ENCODE peak calls at places on chromosomes 7 and 10, in ten cellular contexts. One of them, this sample, is unnamed.
A peak's percentile ranks its signal among the peaks of the same experiment; 100 is the strongest.

GRCh38 chr10:112302335-112302734 is 19.1 kb downstream of the TECTB start:
- DNase-seq in endothelial cell of umbilical vein: no peak
- DNase-seq in sigmoid colon: no peak
- DNase-seq in spleen: no peak
- DNase-seq in esophagus muscularis mucosa: no peak
- DNase-seq in GM23338: no peak
- DNase-seq in HCT116: no peak
- DNase-seq in breast epithelium: no peak
- DNase-seq in SK-N-SH: no peak
- DNase-seq in K562: no peak
- DNase-seq in this sample: no peak

GRCh38 chr10:9643782-9644181 is 1373.9 kb upstream of the CELF2 start:
- DNase-seq in endothelial cell of umbilical vein: no peak
- DNase-seq in sigmoid colon: no peak
- DNase-seq in spleen: no peak
- DNase-seq in esophagus muscularis mucosa: no peak
- DNase-seq in GM23338: no peak
- DNase-seq in HCT116: no peak
- DNase-seq in breast epithelium: no peak
- DNase-seq in SK-N-SH: no peak
- DNase-seq in K562: no peak
- DNase-seq in this sample: no peak

GRCh38 chr10:133082685-133083421 is 4.9 kb upstream of the ADGRA1 start:
- DNase-seq in endothelial cell of umbilical vein: no peak
- DNase-seq in sigmoid colon: no peak
- DNase-seq in spleen: no peak
- DNase-seq in esophagus muscularis mucosa: no peak
- DNase-seq in GM23338: no peak
- DNase-seq in HCT116: no peak
- DNase-seq in breast epithelium: no peak
- DNase-seq in SK-N-SH: no peak
- DNase-seq in K562: peak; percentile 14
- DNase-seq in this sample: no peak

GRCh38 chr7:128121731-128122576 is 90.7 kb upstream of the LRRC4 start:
- DNase-seq in endothelial cell of umbilical vein: no peak
- DNase-seq in sigmoid colon: no peak
- DNase-seq in spleen: peak; percentile 83
- DNase-seq in esophagus muscularis mucosa: peak; percentile 81
- DNase-seq in GM23338: peak; percentile 50
- DNase-seq in HCT116: no peak
- DNase-seq in breast epithelium: no peak
- DNase-seq in SK-N-SH: no peak
- DNase-seq in K562: no peak
- DNase-seq in this sample: no peak

GRCh38 chr10:36383349-36383748 is 741.3 kb upstream of the FZD8 start:
- DNase-seq in endothelial cell of umbilical vein: no peak
- DNase-seq in sigmoid colon: no peak
- DNase-seq in spleen: no peak
- DNase-seq in esophagus muscularis mucosa: no peak
- DNase-seq in GM23338: no peak
- DNase-seq in HCT116: no peak
- DNase-seq in breast epithelium: no peak
- DNase-seq in SK-N-SH: no peak
- DNase-seq in K562: no peak
- DNase-seq in this sample: no peak

GRCh38 chr10:130018253-130018652 is 54.2 kb upstream of the EBF3 start:
- DNase-seq in endothelial cell of umbilical vein: no peak
- DNase-seq in sigmoid colon: no peak
- DNase-seq in spleen: no peak
- DNase-seq in esophagus muscularis mucosa: peak; percentile 78
- DNase-seq in GM23338: no peak
- DNase-seq in HCT116: no peak
- DNase-seq in breast epithelium: no peak
- DNase-seq in SK-N-SH: no peak
- DNase-seq in K562: no peak
- DNase-seq in this sample: no peak

GRCh38 chr7:158204453-158204852 is 383.2 kb downstream of the PTPRN2 start:
- DNase-seq in endothelial cell of umbilical vein: no peak
- DNase-seq in sigmoid colon: no peak
- DNase-seq in spleen: no peak
- DNase-seq in esophagus muscularis mucosa: no peak
- DNase-seq in GM23338: no peak
- DNase-seq in HCT116: no peak
- DNase-seq in breast epithelium: no peak
- DNase-seq in SK-N-SH: no peak
- DNase-seq in K562: no peak
- DNase-seq in this sample: no peak

GRCh38 chr10:22823109-22823508 is 104.7 kb upstream of the ARMC3 start:
- DNase-seq in endothelial cell of umbilical vein: peak; percentile 81
- DNase-seq in sigmoid colon: no peak
- DNase-seq in spleen: no peak
- DNase-seq in esophagus muscularis mucosa: no peak
- DNase-seq in GM23338: no peak
- DNase-seq in HCT116: peak; percentile 95
- DNase-seq in breast epithelium: no peak
- DNase-seq in SK-N-SH: no peak
- DNase-seq in K562: no peak
- DNase-seq in this sample: no peak

GRCh38 chr10:6083523-6084475 is 5.0 kb upstream of the RBM17 start:
- DNase-seq in endothelial cell of umbilical vein: peak; percentile 78
- DNase-seq in sigmoid colon: no peak
- DNase-seq in spleen: no peak
- DNase-seq in esophagus muscularis mucosa: no peak
- DNase-seq in GM23338: no peak
- DNase-seq in HCT116: no peak
- DNase-seq in breast epithelium: no peak
- DNase-seq in SK-N-SH: no peak
- DNase-seq in K562: no peak
- DNase-seq in this sample: no peak

GRCh38 chr7:101696-102376 is 90.5 kb upstream of the FAM20C start:
- DNase-seq in endothelial cell of umbilical vein: peak; percentile 67
- DNase-seq in sigmoid colon: no peak
- DNase-seq in spleen: peak; percentile 42
- DNase-seq in esophagus muscularis mucosa: peak; percentile 17
- DNase-seq in GM23338: no peak
- DNase-seq in HCT116: no peak
- DNase-seq in breast epithelium: no peak
- DNase-seq in SK-N-SH: no peak
- DNase-seq in K562: no peak
- DNase-seq in this sample: no peak

GRCh38 chr10:32412499-32412853 is 33.5 kb upstream of the CCDC7 start:
- DNase-seq in endothelial cell of umbilical vein: no peak
- DNase-seq in sigmoid colon: no peak
- DNase-seq in spleen: no peak
- DNase-seq in esophagus muscularis mucosa: no peak
- DNase-seq in GM23338: no peak
- DNase-seq in HCT116: no peak
- DNase-seq in breast epithelium: no peak
- DNase-seq in SK-N-SH: no peak
- DNase-seq in K562: no peak
- DNase-seq in this sample: no peak

GRCh38 chr10:113158183-113158582 is 208.1 kb downstream of the TCF7L2 start:
- DNase-seq in endothelial cell of umbilical vein: no peak
- DNase-seq in sigmoid colon: no peak
- DNase-seq in spleen: no peak
- DNase-seq in esophagus muscularis mucosa: no peak
- DNase-seq in GM23338: peak; percentile 41
- DNase-seq in HCT116: no peak
- DNase-seq in breast epithelium: no peak
- DNase-seq in SK-N-SH: peak; percentile 46
- DNase-seq in K562: peak; percentile 14
- DNase-seq in this sample: no peak

GRCh38 chr7:117666019-117666418 is 186.2 kb downstream of the CFTR start:
- DNase-seq in endothelial cell of umbilical vein: peak; percentile 67
- DNase-seq in sigmoid colon: no peak
- DNase-seq in spleen: no peak
- DNase-seq in esophagus muscularis mucosa: no peak
- DNase-seq in GM23338: no peak
- DNase-seq in HCT116: peak; percentile 31
- DNase-seq in breast epithelium: no peak
- DNase-seq in SK-N-SH: no peak
- DNase-seq in K562: no peak
- DNase-seq in this sample: no peak

GRCh38 chr7:123797673-123798526 is 47.1 kb upstream of the HYAL4 start:
- DNase-seq in endothelial cell of umbilical vein: peak; percentile 82
- DNase-seq in sigmoid colon: no peak
- DNase-seq in spleen: no peak
- DNase-seq in esophagus muscularis mucosa: no peak
- DNase-seq in GM23338: peak; percentile 86
- DNase-seq in HCT116: peak; percentile 66
- DNase-seq in breast epithelium: no peak
- DNase-seq in SK-N-SH: peak; percentile 40
- DNase-seq in K562: peak; percentile 28
- DNase-seq in this sample: no peak

GRCh38 chr10:103653581-103654020 is 160.1 kb downstream of the NEURL1 start:
- DNase-seq in endothelial cell of umbilical vein: no peak
- DNase-seq in sigmoid colon: no peak
- DNase-seq in spleen: no peak
- DNase-seq in esophagus muscularis mucosa: no peak
- DNase-seq in GM23338: no peak
- DNase-seq in HCT116: no peak
- DNase-seq in breast epithelium: no peak
- DNase-seq in SK-N-SH: no peak
- DNase-seq in K562: no peak
- DNase-seq in this sample: peak; percentile 88

GRCh38 chr7:66452165-66452564 is 176.5 kb upstream of the KCTD7 start:
- DNase-seq in endothelial cell of umbilical vein: no peak
- DNase-seq in sigmoid colon: no peak
- DNase-seq in spleen: no peak
- DNase-seq in esophagus muscularis mucosa: no peak
- DNase-seq in GM23338: no peak
- DNase-seq in HCT116: no peak
- DNase-seq in breast epithelium: no peak
- DNase-seq in SK-N-SH: no peak
- DNase-seq in K562: no peak
- DNase-seq in this sample: no peak

GRCh38 chr10:72490951-72491350 is 134.9 kb downstream of the MICU1 start:
- DNase-seq in endothelial cell of umbilical vein: no peak
- DNase-seq in sigmoid colon: no peak
- DNase-seq in spleen: no peak
- DNase-seq in esophagus muscularis mucosa: no peak
- DNase-seq in GM23338: no peak
- DNase-seq in HCT116: no peak
- DNase-seq in breast epithelium: no peak
- DNase-seq in SK-N-SH: no peak
- DNase-seq in K562: no peak
- DNase-seq in this sample: no peak

GRCh38 chr7:39624935-39625694 is 1.7 kb downstream of the RALA start:
- DNase-seq in endothelial cell of umbilical vein: peak; percentile 65
- DNase-seq in sigmoid colon: no peak
- DNase-seq in spleen: no peak
- DNase-seq in esophagus muscularis mucosa: no peak
- DNase-seq in GM23338: no peak
- DNase-seq in HCT116: no peak
- DNase-seq in breast epithelium: no peak
- DNase-seq in SK-N-SH: no peak
- DNase-seq in K562: no peak
- DNase-seq in this sample: no peak

GRCh38 chr10:125043824-125044658 is 102.1 kb downstream of the ZRANB1 start:
- DNase-seq in endothelial cell of umbilical vein: no peak
- DNase-seq in sigmoid colon: peak; percentile 50
- DNase-seq in spleen: no peak
- DNase-seq in esophagus muscularis mucosa: no peak
- DNase-seq in GM23338: no peak
- DNase-seq in HCT116: no peak
- DNase-seq in breast epithelium: no peak
- DNase-seq in SK-N-SH: no peak
- DNase-seq in K562: peak; percentile 1
- DNase-seq in this sample: no peak

GRCh38 chr7:36117201-36117840 is 35.7 kb upstream of the EEPD1 start:
- DNase-seq in endothelial cell of umbilical vein: no peak
- DNase-seq in sigmoid colon: no peak
- DNase-seq in spleen: no peak
- DNase-seq in esophagus muscularis mucosa: no peak
- DNase-seq in GM23338: no peak
- DNase-seq in HCT116: no peak
- DNase-seq in breast epithelium: no peak
- DNase-seq in SK-N-SH: no peak
- DNase-seq in K562: no peak
- DNase-seq in this sample: no peak
- H3K4me1 ChIP-seq in endothelial cell of umbilical vein: peaks cover 14% of the 10 kb centered on the region
- H3K4me1 ChIP-seq in sigmoid colon: no peaks in the 10 kb centered on the region
- H3K4me1 ChIP-seq in spleen: peaks cover 53% of the 10 kb centered on the region
- H3K4me1 ChIP-seq in esophagus muscularis mucosa: peaks cover 25% of the 10 kb centered on the region
- H3K4me1 ChIP-seq in GM23338: no peaks in the 10 kb centered on the region
- H3K4me1 ChIP-seq in HCT116: peaks cover 27% of the 10 kb centered on the region
- H3K4me1 ChIP-seq in breast epithelium: no peaks in the 10 kb centered on the region
- H3K4me1 ChIP-seq in SK-N-SH: peaks cover 35% of the 10 kb centered on the region
- H3K4me1 ChIP-seq in K562: no peaks in the 10 kb centered on the region
- H3K4me1 ChIP-seq in this sample: peaks cover 19% of the 10 kb centered on the region

GRCh38 chr7:130891254-130892094 is 157.5 kb upstream of the KLF14 start:
- DNase-seq in endothelial cell of umbilical vein: peak; percentile 91
- DNase-seq in sigmoid colon: peak; percentile 83
- DNase-seq in spleen: no peak
- DNase-seq in esophagus muscularis mucosa: no peak
- DNase-seq in GM23338: no peak
- DNase-seq in HCT116: peak; percentile 88
- DNase-seq in breast epithelium: peak; percentile 73
- DNase-seq in SK-N-SH: no peak
- DNase-seq in K562: no peak
- DNase-seq in this sample: no peak
- TF ChIP-seq POLR2AphosphoS5 in endothelial cell of umbilical vein: peak; percentile 60
- TF ChIP-seq POLR2AphosphoS5 in sigmoid colon: peak; percentile 51
- TF ChIP-seq POLR2AphosphoS5 in spleen: no peak
- TF ChIP-seq POLR2AphosphoS5 in esophagus muscularis mucosa: peak; percentile 44
- TF ChIP-seq POLR2AphosphoS5 in GM23338: no peak
- TF ChIP-seq POLR2AphosphoS5 in HCT116: peak; percentile 76
- TF ChIP-seq POLR2AphosphoS5 in breast epithelium: no peak
- TF ChIP-seq POLR2AphosphoS5 in SK-N-SH: no peak
- TF ChIP-seq POLR2AphosphoS5 in K562: no peak
- TF ChIP-seq POLR2AphosphoS5 in this sample: peak; percentile 39

DNA sequence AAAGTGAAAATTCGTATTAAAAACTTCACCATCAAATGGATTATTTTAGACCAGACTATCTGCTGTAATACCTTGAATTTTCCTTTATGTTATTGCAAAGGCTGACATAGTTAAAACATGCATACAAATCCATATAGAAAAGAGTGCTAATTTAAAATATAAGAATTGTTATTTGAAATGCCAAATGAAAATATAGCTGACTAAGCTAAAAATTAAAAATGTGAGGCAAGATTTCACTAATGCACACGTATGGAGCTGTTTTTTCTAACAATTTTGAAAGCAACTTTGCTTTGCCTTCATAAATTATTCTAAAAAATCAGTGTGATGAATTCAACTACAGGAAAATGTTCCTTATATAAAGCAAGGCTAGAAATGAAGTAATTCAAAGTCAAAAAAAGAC is 62.5 kb downstream of the MPP7 start:
- DNase-seq in endothelial cell of umbilical vein: no peak
- DNase-seq in sigmoid colon: no peak
- DNase-seq in spleen: no peak
- DNase-seq in esophagus muscularis mucosa: no peak
- DNase-seq in GM23338: no peak
- DNase-seq in HCT116: no peak
- DNase-seq in breast epithelium: no peak
- DNase-seq in SK-N-SH: no peak
- DNase-seq in K562: no peak
- DNase-seq in this sample: no peak
- H3K4me1 ChIP-seq in endothelial cell of umbilical vein: no peaks in the 10 kb centered on the region
- H3K4me1 ChIP-seq in sigmoid colon: no peaks in the 10 kb centered on the region
- H3K4me1 ChIP-seq in spleen: peaks cover 12% of the 10 kb centered on the region
- H3K4me1 ChIP-seq in esophagus muscularis mucosa: no peaks in the 10 kb centered on the region
- H3K4me1 ChIP-seq in GM23338: no peaks in the 10 kb centered on the region
- H3K4me1 ChIP-seq in HCT116: peaks cover 63% of the 10 kb centered on the region
- H3K4me1 ChIP-seq in breast epithelium: no peaks in the 10 kb centered on the region
- H3K4me1 ChIP-seq in SK-N-SH: no peaks in the 10 kb centered on the region
- H3K4me1 ChIP-seq in K562: no peaks in the 10 kb centered on the region
- H3K4me1 ChIP-seq in this sample: peaks cover 5% of the 10 kb centered on the region

GRCh38 chr10:3482200-3482993 is 302.6 kb downstream of the KLF6 start:
- DNase-seq in endothelial cell of umbilical vein: peak; percentile 94
- DNase-seq in sigmoid colon: peak; percentile 88
- DNase-seq in spleen: no peak
- DNase-seq in esophagus muscularis mucosa: no peak
- DNase-seq in GM23338: peak; percentile 50
- DNase-seq in HCT116: peak; percentile 88
- DNase-seq in breast epithelium: peak; percentile 83
- DNase-seq in SK-N-SH: no peak
- DNase-seq in K562: peak; percentile 15
- DNase-seq in this sample: peak; percentile 65
- TF ChIP-seq POLR2AphosphoS5 in endothelial cell of umbilical vein: no peak
- TF ChIP-seq POLR2AphosphoS5 in sigmoid colon: peak; percentile 84
- TF ChIP-seq POLR2AphosphoS5 in spleen: peak; percentile 54
- TF ChIP-seq POLR2AphosphoS5 in esophagus muscularis mucosa: peak; percentile 96
- TF ChIP-seq POLR2AphosphoS5 in GM23338: no peak
- TF ChIP-seq POLR2AphosphoS5 in HCT116: peak; percentile 27
- TF ChIP-seq POLR2AphosphoS5 in breast epithelium: peak; percentile 90
- TF ChIP-seq POLR2AphosphoS5 in SK-N-SH: no peak
- TF ChIP-seq POLR2AphosphoS5 in K562: no peak
- TF ChIP-seq POLR2AphosphoS5 in this sample: peak; percentile 88